ENCODE peak calls at places on chromosomes 5 and 9, in ten cellular contexts. J is adipocyte, S is GM23338, X is aorta, B is H4, F is astrocyte of the spinal cord, L is kidney tubule cell, U is GM13976, W is posterior vena cava, Q is IMR-90. G is an unnamed sample.

GRCh38 chr9:73093740-73094379 is 57.8 kb upstream of the ANXA1 start:
- DNase-seq in B (no peak), J (peak; percentile 56), Q (peak; percentile 1), X (no peak), F (peak; percentile 38), L (peak; percentile 22), W (no peak), U (no peak), S (no peak), G (peak; percentile 44)

GRCh38 chr5:102753889-102754498 is 1.1 kb upstream of the PAM start:
- DNase-seq in S (peak; percentile 27), U (peak; percentile 31), Q (no peak), X (no peak), B (no peak), L (no peak), J (no peak), W (no peak), F (no peak), G (no peak)

GRCh38 chr5:13739462-13739861 is 205.0 kb downstream of the DNAH5 start:
- DNase-seq in F (no peak), X (no peak), L (no peak), U (no peak), B (no peak), W (no peak), Q (no peak), J (no peak), S (no peak), G (no peak)

GRCh38 chr5:174425271-174425963 is 299.0 kb upstream of the MSX2 start:
- DNase-seq in Q (no peak), J (no peak), L (no peak), S (no peak), B (no peak), X (no peak), U (no peak), W (no peak), F (no peak), G (no peak)

GRCh38 chr5:168168978-168169696 is 122.3 kb upstream of the WWC1 start:
- DNase-seq in U (no peak), L (peak; percentile 43), S (no peak), F (no peak), J (no peak), W (no peak), X (no peak), B (no peak), Q (no peak), G (no peak)

GRCh38 chr5:88236866-88237642 is 31.6 kb downstream of the TMEM161B start:
- DNase-seq in X (no peak), L (peak; percentile 56), W (no peak), Q (peak; percentile 58), U (no peak), S (no peak), J (no peak), F (peak; percentile 35), B (no peak), G (no peak)

GRCh38 chr9:136695955-136696354 is 8.7 kb upstream of the AGPAT2 start:
- DNase-seq in J (no peak), X (no peak), L (no peak), B (no peak), W (no peak), U (no peak), S (no peak), Q (no peak), F (no peak), G (no peak)

GRCh38 chr5:1748845-1749244 is 50.8 kb downstream of the MRPL36 start:
- DNase-seq in X (peak; percentile 12), B (no peak), F (no peak), U (no peak), W (peak; percentile 52), S (no peak), L (no peak), J (no peak), Q (no peak), G (no peak)

GRCh38 chr5:71653119-71653518 is 66.0 kb upstream of the CARTPT start:
- DNase-seq in U (no peak), J (no peak), F (peak; percentile 29), W (no peak), S (no peak), B (no peak), Q (no peak), X (no peak), L (peak; percentile 21), G (peak; percentile 65)

GRCh38 chr9:7910426-7911015 is 110.9 kb upstream of the DMAC1 start:
- DNase-seq in S (peak; percentile 17), F (peak; percentile 51), W (no peak), J (no peak), L (peak; percentile 6), Q (no peak), U (no peak), B (no peak), X (no peak), G (peak; percentile 19)

GRCh38 chr5:142846402-142846801 is 76.2 kb downstream of the ARHGAP26 start:
- DNase-seq in L (no peak), U (no peak), B (no peak), F (no peak), J (no peak), W (no peak), S (no peak), X (no peak), Q (no peak), G (no peak)

GRCh38 chr5:33690736-33691135 is 201.1 kb downstream of the ADAMTS12 start:
- DNase-seq in F (peak; percentile 93), U (no peak), L (peak; percentile 83), Q (peak; percentile 96), X (no peak), B (peak; percentile 38), J (peak; percentile 88), S (no peak), W (no peak), G (peak; percentile 83)